ENCODE peak calls at places on chromosomes 6 and 20, in seven cellular contexts. Y is mesendoderm; I is activated B cell treated with CpG ODN at 0.5 μM for 24 hours; H is T-helper 2 cell; M is effector memory CD8-positive, alpha-beta T cell; F is iris pigment epithelial cell; G is AML-193. P is an unnamed sample.

GRCh38 chr6:128482642-128483041 is 37.8 kb downstream of the PTPRK start:
- DNase-seq in Y (peak), H (no peak), G (no peak), F (no peak), I (no peak), M (no peak), P (no peak)

GRCh38 chr6:130913119-130913518 is 85.9 kb downstream of the SMLR1 start:
- DNase-seq in Y (peak), M (no peak), F (no peak), H (no peak), G (no peak), I (no peak), P (no peak)

GRCh38 chr20:39829255-39829654 is 859.8 kb downstream of the MAFB start:
- DNase-seq in H (no peak), Y (peak), G (no peak), M (no peak), F (no peak), I (no peak), P (peak)

GRCh38 chr6:30684386-30685156 is 1.9 kb downstream of the PPP1R18 start:
- DNase-seq in Y (peak), F (peak), I (no peak), G (peak), H (peak), M (no peak), P (peak)

GRCh38 chr20:7155282-7155681 is 387.8 kb downstream of the BMP2 start:
- DNase-seq in I (no peak), H (no peak), Y (no peak), F (no peak), G (no peak), M (no peak), P (no peak)

GRCh38 chr6:30942338-30943060 is 1.7 kb downstream of the MUCL3 start:
- DNase-seq in Y (peak), M (no peak), I (no peak), H (no peak), G (no peak), F (peak), P (peak)

GRCh38 chr6:148523551-148523950 is 180.9 kb downstream of the SASH1 start:
- DNase-seq in M (no peak), I (no peak), Y (peak), H (no peak), G (no peak), F (no peak), P (no peak)

GRCh38 chr6:45432944-45433343 is 55.2 kb upstream of the SUPT3H start:
- DNase-seq in H (no peak), F (peak), I (no peak), G (no peak), Y (no peak), M (no peak), P (no peak)

GRCh38 chr20:26208296-26209091 is 511.8 kb upstream of the ZNF337 start:
- DNase-seq in H (peak), M (no peak), F (no peak), G (no peak), Y (peak), I (no peak), P (peak)

GRCh38 chr20:48789185-48789668 is 38.6 kb downstream of the PREX1 start:
- DNase-seq in Y (no peak), H (no peak), G (no peak), F (no peak), M (no peak), I (peak), P (no peak)

GRCh38 chr6:168866534-168866933 is 387.1 kb downstream of the THBS2 start:
- DNase-seq in H (no peak), M (no peak), Y (no peak), G (no peak), I (no peak), F (no peak), P (no peak)

GRCh38 chr6:105199711-105200110 is 19.9 kb upstream of the POPDC3 start:
- DNase-seq in G (no peak), F (no peak), I (no peak), Y (no peak), H (no peak), M (no peak), P (no peak)

GRCh38 chr20:22686097-22686496 is 101.7 kb upstream of the FOXA2 start:
- DNase-seq in Y (peak), I (no peak), F (peak), G (peak), H (no peak), M (no peak), P (peak)

GRCh38 chr20:6473197-6473596 is 294.3 kb upstream of the BMP2 start:
- DNase-seq in M (no peak), F (peak), G (peak), H (no peak), I (no peak), Y (no peak), P (peak)

GRCh38 chr20:47607208-47607613 is 105.5 kb downstream of the NCOA3 start:
- DNase-seq in Y (peak), I (no peak), M (no peak), F (peak), H (no peak), G (peak), P (no peak)

GRCh38 chr20:32302507-32302872 is 25.0 kb downstream of the KIF3B start:
- DNase-seq in F (no peak), Y (no peak), G (no peak), M (no peak), H (no peak), I (no peak), P (no peak)

GRCh38 chr6:137339929-137340559 is 120.9 kb upstream of the IFNGR1 start:
- DNase-seq in I (no peak), F (no peak), G (no peak), Y (no peak), M (no peak), H (no peak), P (no peak)

GRCh38 chr20:51424270-51425041 is 118.1 kb downstream of the NFATC2 start:
- DNase-seq in F (no peak), Y (no peak), M (peak), I (no peak), G (no peak), H (no peak), P (no peak)

GRCh38 chr6:31116661-31117385 is 2.2 kb downstream of the PSORS1C1 start:
- DNase-seq in H (no peak), I (no peak), Y (no peak), G (no peak), M (no peak), F (peak), P (no peak)

GRCh38 chr20:57425150-57426013 is 34.2 kb downstream of the RBM38 start:
- DNase-seq in G (no peak), M (no peak), I (no peak), F (no peak), Y (peak), H (no peak), P (peak)

GRCh38 chr20:63969851-63970713 is at the start of gene ZNF512B:
- DNase-seq in H (peak), I (peak), G (no peak), M (no peak), F (no peak), Y (peak), P (peak)

GRCh38 chr6:106702046-106702445 is 72.7 kb downstream of the QRSL1 start:
- DNase-seq in M (no peak), I (no peak), Y (no peak), H (no peak), F (no peak), G (no peak), P (no peak)

GRCh38 chr20:956330-956951 is 40.3 kb upstream of the ANGPT4 start:
- DNase-seq in H (peak), G (peak), M (peak), F (peak), Y (peak), I (peak), P (peak)

GRCh38 chr20:61518424-61518951 is 266.4 kb downstream of the CDH4 start:
- DNase-seq in Y (no peak), F (no peak), I (no peak), M (no peak), H (no peak), G (no peak), P (no peak)

GRCh38 chr20:47686545-47686944 is 98.7 kb downstream of the SULF2 start:
- DNase-seq in G (no peak), I (no peak), Y (peak), M (no peak), H (no peak), F (peak), P (peak)

GRCh38 chr6:53938810-53939209 is 144.0 kb downstream of the LRRC1 start:
- DNase-seq in M (no peak), I (no peak), H (no peak), Y (no peak), F (peak), G (no peak), P (no peak)

GRCh38 chr6:47206626-47207025 is 103.1 kb downstream of the TNFRSF21 start:
- DNase-seq in F (peak), M (no peak), H (no peak), I (no peak), Y (no peak), G (no peak), P (no peak)

GRCh38 chr20:38730167-38730988 is 6.1 kb downstream of the SLC32A1 start:
- DNase-seq in M (peak), F (no peak), I (no peak), H (no peak), Y (peak), G (no peak), P (peak)

GRCh38 chr6:14865609-14866100 is 380.2 kb upstream of the JARID2 start:
- DNase-seq in Y (peak), I (no peak), H (no peak), G (peak), M (no peak), F (peak), P (no peak)

GRCh38 chr20:11080776-11081406 is 407.1 kb upstream of the JAG1 start:
- DNase-seq in F (no peak), Y (no peak), I (no peak), H (no peak), M (no peak), G (no peak), P (peak)

GRCh38 chr20:20888273-20888656 is 175.8 kb upstream of the RALGAPA2 start:
- DNase-seq in M (no peak), I (no peak), H (no peak), G (no peak), Y (no peak), F (no peak), P (no peak)

GRCh38 chr6:33279971-33280511 is 3.1 kb downstream of the B3GALT4 start:
- DNase-seq in Y (peak), G (peak), F (peak), I (no peak), M (no peak), H (no peak), P (peak)

GRCh38 chr6:31086788-31087440 is 25.5 kb downstream of the C6orf15 start:
- DNase-seq in F (peak), G (no peak), Y (peak), H (no peak), M (no peak), I (no peak), P (no peak)